ENCODE peak calls at places on chromosomes 12 and 14, in eight cellular contexts. U, M, P, G, H, O, Z and F are unnamed samples.

GRCh38 chr14:22824711-22825359 is 4.9 kb upstream of the MRPL52 start:
- DNase-seq in U (no peak), H (peak; percentile 81), G (peak; percentile 73), M (peak; percentile 96), P (no peak), Z (peak; percentile 98), O (no peak), F (no peak)

GRCh38 chr12:31029916-31030562 is 43.6 kb upstream of the DDX11 start:
- DNase-seq in U (no peak), M (no peak), H (no peak), P (no peak), O (no peak), Z (no peak), G (no peak), F (no peak)

GRCh38 chr14:100967178-100967577 is 63.7 kb upstream of the RTL1 start:
- DNase-seq in Z (no peak), O (no peak), G (no peak), M (no peak), U (no peak), H (no peak), P (no peak), F (no peak)

GRCh38 chr14:58662028-58662427 is 24.3 kb downstream of the DACT1 start:
- DNase-seq in U (no peak), O (no peak), Z (no peak), G (no peak), H (no peak), M (no peak), P (no peak), F (no peak)

GRCh38 chr12:92020983-92021664 is 124.5 kb downstream of the BTG1 start:
- DNase-seq in M (no peak), U (no peak), P (no peak), O (no peak), Z (peak; percentile 27), H (no peak), G (no peak), F (no peak)

GRCh38 chr14:22474730-22475351 is 114.2 kb downstream of the DAD1 start:
- DNase-seq in P (no peak), H (no peak), G (no peak), O (no peak), Z (peak; percentile 2), M (no peak), U (no peak), F (no peak)

GRCh38 chr12:18422849-18423248 is 161.5 kb downstream of the PIK3C2G start:
- DNase-seq in M (peak; percentile 28), U (no peak), O (no peak), Z (peak; percentile 83), H (no peak), P (no peak), G (no peak), F (no peak)

GRCh38 chr14:76267322-76268012 is 108.5 kb upstream of the ESRRB start:
- DNase-seq in O (peak; percentile 90), G (peak; percentile 69), P (peak; percentile 50), Z (peak; percentile 21), U (peak; percentile 57), M (no peak), H (no peak), F (peak; percentile 79)

GRCh38 chr12:25308761-25309160 is 58.0 kb upstream of the KRAS start:
- DNase-seq in P (no peak), Z (peak; percentile 80), H (no peak), U (no peak), G (no peak), M (no peak), O (no peak), F (no peak)

GRCh38 chr12:98470469-98471082 is 44.8 kb upstream of the TMPO start:
- DNase-seq in U (peak; percentile 28), H (no peak), Z (no peak), O (no peak), P (no peak), G (no peak), M (peak; percentile 72), F (no peak)

GRCh38 chr12:103955811-103956514 is 9.7 kb upstream of the TDG start:
- DNase-seq in P (no peak), G (no peak), U (no peak), M (no peak), O (no peak), H (no peak), Z (peak; percentile 58), F (no peak)

GRCh38 chr12:49762468-49762847 is 21.1 kb downstream of the TMBIM6 start:
- DNase-seq in U (no peak), H (no peak), M (no peak), G (no peak), O (no peak), Z (no peak), P (no peak), F (no peak)

GRCh38 chr14:63928744-63929174 is 76.0 kb downstream of the SYNE2 start:
- DNase-seq in O (no peak), G (no peak), U (no peak), H (no peak), M (no peak), P (no peak), Z (no peak), F (no peak)

GRCh38 chr12:62737201-62737600 is 197.7 kb downstream of the PPM1H start:
- DNase-seq in M (no peak), O (no peak), G (no peak), H (no peak), U (no peak), Z (no peak), P (no peak), F (no peak)

GRCh38 chr14:65286443-65286842 is 126.1 kb upstream of the FUT8 start:
- DNase-seq in M (no peak), U (no peak), G (no peak), O (no peak), H (peak; percentile 23), P (no peak), Z (no peak), F (no peak)

GRCh38 chr12:90112668-90113067 is 404.0 kb upstream of the ATP2B1 start:
- DNase-seq in G (no peak), Z (no peak), H (no peak), O (no peak), P (no peak), M (no peak), U (no peak), F (no peak)

GRCh38 chr14:55116246-55117030 is 12.6 kb upstream of the LGALS3 start:
- DNase-seq in U (no peak), O (no peak), H (no peak), Z (no peak), M (no peak), G (peak; percentile 38), P (no peak), F (no peak)

GRCh38 chr12:28550757-28551381 is 360.6 kb downstream of the CCDC91 start:
- DNase-seq in H (peak; percentile 23), P (no peak), M (peak; percentile 67), U (no peak), Z (peak; percentile 86), O (no peak), G (no peak), F (no peak)

GRCh38 chr14:64873506-64874220 is 6.0 kb downstream of the SPTB start:
- DNase-seq in M (no peak), P (no peak), Z (peak; percentile 1), H (no peak), U (no peak), G (no peak), O (no peak), F (no peak)

GRCh38 chr14:65783576-65783975 is 371.0 kb downstream of the FUT8 start:
- DNase-seq in Z (no peak), H (no peak), P (no peak), M (no peak), O (no peak), G (no peak), U (no peak), F (no peak)

GRCh38 chr14:55133416-55133815 is 4.4 kb downstream of the LGALS3 start:
- DNase-seq in M (peak; percentile 28), G (no peak), O (no peak), U (no peak), P (no peak), H (no peak), Z (peak; percentile 43), F (no peak)

GRCh38 chr12:115337693-115338543 is 653.9 kb upstream of the TBX3 start:
- DNase-seq in P (no peak), G (peak; percentile 79), M (peak; percentile 81), U (peak; percentile 87), Z (peak; percentile 98), O (no peak), H (peak; percentile 94), F (no peak)

GRCh38 chr12:120798696-120799095 is 73.1 kb downstream of the ACADS start:
- DNase-seq in M (no peak), O (no peak), P (no peak), G (no peak), Z (no peak), U (no peak), H (no peak), F (no peak)

DNA sequence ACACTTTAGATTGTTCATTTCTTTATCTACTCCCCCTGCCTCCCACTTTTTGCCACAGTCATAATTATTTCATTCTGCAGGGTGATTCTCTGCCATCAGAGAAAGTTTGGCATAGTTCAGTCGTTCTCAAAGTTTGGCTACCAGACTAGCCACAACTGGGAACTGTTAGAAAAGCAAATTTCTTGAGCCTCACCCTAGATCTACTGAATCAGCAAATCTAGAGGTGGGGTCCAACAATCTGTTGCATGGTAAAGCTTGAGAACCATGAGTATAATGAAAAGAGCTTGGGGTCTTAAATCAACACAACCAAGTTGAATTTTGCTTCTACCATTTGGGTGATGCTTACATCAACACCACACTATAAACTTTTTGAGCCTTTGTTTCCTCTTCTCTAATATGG is 172.7 kb downstream of the NRXN3 start:
- DNase-seq in P (no peak), Z (no peak), M (no peak), U (no peak), H (no peak), G (no peak), O (no peak), F (no peak)
- TF ChIP-seq CTCF in P (no peak), Z (no peak), M (no peak), U (no peak), H (no peak), G (no peak), O (no peak), F (no peak)

GRCh38 chr12:121823101-121823726 is 19.4 kb downstream of the SETD1B start:
- DNase-seq in H (no peak), U (no peak), M (no peak), G (peak; percentile 64), P (peak; percentile 34), Z (no peak), O (peak; percentile 76), F (no peak)
- TF ChIP-seq CTCF in H (peak; percentile 7), U (no peak), M (peak; percentile 5), G (no peak), P (no peak), Z (no peak), O (no peak), F (no peak)

DNA sequence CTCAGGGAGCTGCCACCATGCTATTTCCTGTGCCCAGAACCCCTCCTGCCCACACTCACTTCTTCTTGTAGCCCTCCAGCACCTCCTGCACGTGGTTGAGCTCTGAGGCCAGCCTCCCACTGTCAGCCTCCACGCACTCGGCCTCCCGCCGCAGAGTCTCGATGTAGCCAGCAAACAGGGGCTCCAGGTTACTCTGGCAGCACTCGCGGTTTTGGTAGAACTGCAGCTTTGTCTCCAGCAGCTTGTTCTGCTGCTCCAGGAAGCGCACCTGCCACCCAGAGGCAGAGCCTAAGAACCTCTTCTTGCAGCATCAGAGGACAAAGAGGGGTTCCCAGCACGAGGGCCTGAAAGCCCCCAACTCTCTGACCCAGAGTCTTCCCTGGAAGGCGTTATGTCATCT is 2.1 kb downstream of the KRT83 start:
- DNase-seq in H (peak; percentile 59), Z (no peak), P (no peak), U (no peak), O (no peak), G (no peak), M (no peak), F (no peak)
- TF ChIP-seq CTCF in H (peak; percentile 29), Z (no peak), P (no peak), U (no peak), O (no peak), G (no peak), M (peak; percentile 47), F (peak; percentile 26)

GRCh38 chr14:35444104-35444503 is 39.6 kb upstream of the NFKBIA start:
- DNase-seq in H (no peak), O (no peak), U (no peak), G (no peak), P (no peak), M (no peak), Z (no peak), F (no peak)
- TF ChIP-seq CTCF in H (no peak), O (no peak), U (no peak), G (no peak), P (no peak), M (no peak), Z (no peak), F (no peak)